ENCODE peak calls at places on chromosomes 13 and 19, in five cellular contexts. G, P, L, D and Q are unnamed samples.

GRCh38 chr13:26658491-26658890 is 101.0 kb downstream of the WASF3 start:
- DNase-seq in G (no peak), P (no peak), L (no peak), D (no peak), Q (no peak)

GRCh38 chr13:36029171-36029570 is 102.0 kb downstream of the DCLK1 start:
- DNase-seq in G (no peak), P (no peak), L (no peak), D (no peak), Q (no peak)

GRCh38 chr19:16943942-16944625 is 55.3 kb downstream of the F2RL3 start:
- DNase-seq in G (peak; percentile 11), P (no peak), L (no peak), D (no peak), Q (no peak)

GRCh38 chr19:6773323-6773931 is 919 bp downstream of the VAV1 start:
- DNase-seq in G (no peak), P (peak; percentile 69), L (no peak), D (peak; percentile 65), Q (no peak)

GRCh38 chr13:37047032-37047431 is 12.5 kb downstream of the SUPT20H start:
- DNase-seq in G (no peak), P (no peak), L (no peak), D (no peak), Q (no peak)

GRCh38 chr13:36815069-36815468 is 4.0 kb upstream of the RFXAP start:
- DNase-seq in G (no peak), P (no peak), L (no peak), D (no peak), Q (no peak)

GRCh38 chr13:36432106-36432544 is at the start of gene CCNA1:
- DNase-seq in G (peak; percentile 63), P (peak; percentile 59), L (peak; percentile 79), D (no peak), Q (peak; percentile 35)

GRCh38 chr19:11551603-11552235 is 7.3 kb downstream of the ELOF1 start:
- DNase-seq in G (no peak), P (no peak), L (peak; percentile 59), D (no peak), Q (peak; percentile 44)

GRCh38 chr19:3178973-3179738 is 587 bp downstream of the S1PR4 start:
- DNase-seq in G (no peak), P (peak; percentile 55), L (no peak), D (no peak), Q (no peak)

GRCh38 chr19:36330226-36330625 is 48.8 kb downstream of the ZFP14 start:
- DNase-seq in G (no peak), P (no peak), L (no peak), D (no peak), Q (no peak)

GRCh38 chr19:52570005-52570861 is at the start of gene ZNF701:
- DNase-seq in G (peak; percentile 95), P (peak; percentile 89), L (peak; percentile 99), D (peak; percentile 98), Q (peak; percentile 98)

GRCh38 chr19:2434721-2435265 is 7.4 kb upstream of the TIMM13 start:
- DNase-seq in G (no peak), P (no peak), L (no peak), D (no peak), Q (no peak)

GRCh38 chr13:33496336-33496735 is 210.8 kb upstream of the STARD13 start:
- DNase-seq in G (no peak), P (no peak), L (no peak), D (no peak), Q (no peak)

GRCh38 chr13:40986328-40986856 is 32.7 kb downstream of the ELF1 start:
- DNase-seq in G (no peak), P (no peak), L (no peak), D (no peak), Q (no peak)

GRCh38 chr13:28136916-28137315 is 1.4 kb upstream of the PAN3 start:
- DNase-seq in G (no peak), P (peak; percentile 42), L (no peak), D (no peak), Q (no peak)

GRCh38 chr13:81658598-81659370 is 1317.9 kb upstream of the SPRY2 start:
- DNase-seq in G (no peak), P (no peak), L (no peak), D (no peak), Q (no peak)

GRCh38 chr19:12841094-12841493 is 2.8 kb downstream of the MAST1 start:
- DNase-seq in G (no peak), P (no peak), L (peak; percentile 99), D (no peak), Q (peak; percentile 73)

GRCh38 chr19:50878851-50879250 is 5.6 kb downstream of the KLK2 start:
- DNase-seq in G (no peak), P (peak; percentile 28), L (no peak), D (no peak), Q (no peak)

GRCh38 chr19:50880241-50880640 is 7.0 kb downstream of the KLK2 start:
- DNase-seq in G (no peak), P (no peak), L (no peak), D (no peak), Q (no peak)

GRCh38 chr19:50877338-50877737 is 4.1 kb downstream of the KLK2 start:
- DNase-seq in G (no peak), P (no peak), L (no peak), D (no peak), Q (no peak)

GRCh38 chr19:50882188-50882587 is 8.9 kb downstream of the KLK2 start:
- DNase-seq in G (no peak), P (no peak), L (no peak), D (no peak), Q (no peak)
- TF ChIP-seq CTCF in G (no peak), P (no peak), L (no peak), D (no peak), Q (no peak)

GRCh38 chr19:10418281-10419199 is 1.8 kb upstream of the PDE4A start:
- DNase-seq in G (no peak), P (no peak), L (no peak), D (no peak), Q (no peak)
- TF ChIP-seq CTCF in G (no peak), P (no peak), L (no peak), D (no peak), Q (no peak)

GRCh38 chr19:28489126-28489660 is 723.8 kb downstream of the UQCRFS1 start:
- DNase-seq in G (no peak), P (no peak), L (no peak), D (no peak), Q (no peak)
- TF ChIP-seq CTCF in G (no peak), P (no peak), L (no peak), D (no peak), Q (no peak)

GRCh38 chr13:101219609-101220265 is 196.6 kb downstream of the NALCN start:
- DNase-seq in G (no peak), P (no peak), L (no peak), D (no peak), Q (no peak)

GRCh38 chr13:101211261-101211660 is 205.0 kb downstream of the NALCN start:
- DNase-seq in G (no peak), P (no peak), L (no peak), D (no peak), Q (no peak)

GRCh38 chr13:101218484-101218883 is 197.8 kb downstream of the NALCN start:
- DNase-seq in G (no peak), P (no peak), L (no peak), D (no peak), Q (no peak)

DNA sequence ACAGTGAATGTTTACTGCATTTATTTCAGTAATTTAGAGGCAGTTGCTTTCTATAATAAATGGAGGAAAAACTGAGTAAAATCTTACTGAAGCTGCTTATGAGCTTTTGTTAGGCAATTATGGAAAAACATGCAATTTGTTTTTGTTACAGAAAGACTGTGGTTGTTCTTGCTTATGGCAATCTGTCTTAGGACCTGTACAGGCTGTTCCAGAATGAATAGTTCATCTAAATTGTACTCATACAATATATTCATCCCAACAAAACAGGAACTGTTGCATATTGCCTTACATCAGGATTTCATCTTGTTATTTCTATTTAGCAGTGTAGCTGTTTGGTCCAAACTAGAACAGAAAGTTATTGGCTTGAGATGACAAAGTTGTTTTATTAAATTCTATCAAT is 199.2 kb downstream of the NALCN start:
- DNase-seq in G (no peak), P (no peak), L (no peak), D (no peak), Q (no peak)
- TF ChIP-seq CTCF in G (no peak), P (no peak), L (no peak), D (no peak), Q (no peak)

GRCh38 chr19:29687244-29687896 is 22.1 kb downstream of the PLEKHF1 start:
- DNase-seq in G (no peak), P (no peak), L (no peak), D (peak; percentile 79), Q (no peak)

GRCh38 chr19:29687897-29688728 is 22.9 kb downstream of the PLEKHF1 start:
- DNase-seq in G (no peak), P (no peak), L (no peak), D (no peak), Q (no peak)

GRCh38 chr19:29694166-29694565 is 20.9 kb downstream of the C19orf12 start:
- DNase-seq in G (no peak), P (no peak), L (no peak), D (no peak), Q (no peak)

GRCh38 chr19:29694669-29695627 is 20.1 kb downstream of the C19orf12 start:
- DNase-seq in G (peak; percentile 90), P (peak; percentile 80), L (peak; percentile 95), D (peak; percentile 91), Q (peak; percentile 86)

DNA sequence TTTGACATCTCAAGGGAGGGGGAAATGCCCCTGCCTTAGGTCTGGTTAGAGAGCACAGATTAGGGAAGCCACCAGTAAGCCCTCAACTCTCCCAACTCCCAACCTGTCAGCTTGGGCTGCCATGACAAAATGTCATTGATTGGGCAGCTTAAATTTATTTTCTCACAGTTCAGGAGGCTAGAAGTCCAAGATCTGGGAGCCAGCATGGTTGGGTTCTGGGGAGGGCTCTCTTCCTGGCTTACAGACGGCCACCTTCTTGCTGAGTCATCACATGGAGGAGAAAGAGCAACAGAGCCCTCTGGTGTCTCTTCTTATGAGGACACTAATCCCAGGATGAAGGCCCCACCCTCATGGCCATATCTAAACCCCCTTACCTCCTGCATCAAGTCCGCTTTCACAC is 24.2 kb downstream of the C19orf12 start:
- DNase-seq in G (no peak), P (peak; percentile 65), L (no peak), D (no peak), Q (no peak)
- TF ChIP-seq CTCF in G (peak; percentile 44), P (no peak), L (no peak), D (peak; percentile 38), Q (no peak)

DNA sequence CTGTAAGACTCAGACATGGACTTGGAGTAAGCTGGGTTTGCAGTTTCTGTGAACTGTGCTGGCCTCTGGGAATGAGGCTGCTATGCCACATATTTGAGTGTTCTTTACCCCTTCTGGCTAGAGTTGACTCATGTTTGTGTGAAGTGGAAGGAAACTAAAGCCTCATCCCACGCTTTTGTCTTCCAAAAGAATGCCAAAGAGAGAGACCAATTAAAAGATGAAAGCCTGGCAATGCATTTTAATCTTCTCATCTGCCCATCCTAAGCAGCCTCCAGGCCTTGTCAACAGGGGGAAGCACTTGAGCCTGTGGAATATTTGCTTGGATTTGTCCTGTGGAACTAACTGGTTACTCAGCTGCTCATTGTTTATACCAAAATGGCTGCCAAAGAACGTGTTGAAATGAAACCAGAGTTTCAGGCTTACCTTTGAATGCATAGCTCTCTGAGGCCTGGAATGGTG is 49.1 kb downstream of the LMO7 start:
- DNase-seq in G (no peak), P (no peak), L (no peak), D (no peak), Q (no peak)
- TF ChIP-seq CTCF in G (no peak), P (no peak), L (no peak), D (no peak), Q (no peak)

GRCh38 chr19:8858260-8858659 is 26.1 kb downstream of the MBD3L1 start:
- DNase-seq in G (no peak), P (no peak), L (no peak), D (no peak), Q (no peak)
- TF ChIP-seq CTCF in G (no peak), P (no peak), L (no peak), D (no peak), Q (no peak)